ENCODE peak calls at places on chromosome 12, in eight cellular contexts. O, F, T, N, S, L, D and K are unnamed samples.

GRCh38 chr12:89999699-90000505 is 291.3 kb upstream of the ATP2B1 start:
- DNase-seq in O (no peak), F (no peak), T (no peak), N (no peak), S (no peak), L (no peak), D (no peak), K (peak; percentile 79)

GRCh38 chr12:78290606-78291345 is 460.1 kb downstream of the NAV3 start:
- DNase-seq in O (no peak), F (no peak), T (peak; percentile 90), N (no peak), S (no peak), L (no peak), D (no peak), K (peak; percentile 89)

GRCh38 chr12:112340235-112340634 is 42.0 kb downstream of the HECTD4 start:
- DNase-seq in O (no peak), F (no peak), T (no peak), N (no peak), S (no peak), L (no peak), D (no peak), K (no peak)

GRCh38 chr12:4292266-4293063 is 18.9 kb downstream of the CCND2 start:
- DNase-seq in O (no peak), F (no peak), T (no peak), N (no peak), S (no peak), L (no peak), D (no peak), K (no peak)

GRCh38 chr12:122845865-122846621 is 10.8 kb downstream of the HIP1R start:
- DNase-seq in O (no peak), F (peak; percentile 48), T (no peak), N (no peak), S (no peak), L (no peak), D (no peak), K (no peak)

GRCh38 chr12:109760930-109761630 is 47.5 kb downstream of the FAM222A start:
- DNase-seq in O (no peak), F (peak; percentile 20), T (no peak), N (peak; percentile 15), S (no peak), L (no peak), D (no peak), K (no peak)

GRCh38 chr12:48865441-48866290 is at the start of gene RND1:
- DNase-seq in O (peak; percentile 97), F (peak; percentile 91), T (peak; percentile 91), N (peak; percentile 81), S (peak; percentile 97), L (peak; percentile 86), D (peak; percentile 86), K (peak; percentile 80)

GRCh38 chr12:80175307-80175930 is 76.1 kb downstream of the OTOGL start:
- DNase-seq in O (no peak), F (no peak), T (peak; percentile 5), N (no peak), S (no peak), L (no peak), D (peak; percentile 10), K (no peak)

GRCh38 chr12:65818454-65819382 is 5.6 kb upstream of the HMGA2 start:
- DNase-seq in O (no peak), F (no peak), T (peak; percentile 82), N (no peak), S (no peak), L (no peak), D (no peak), K (peak; percentile 64)